ENCODE peak calls at places on chromosomes 6 and 20, in four cellular contexts. D, W, Q and M are unnamed samples.

GRCh38 chr6:140208286-140208685 is 833.8 kb upstream of the CITED2 start:
- DNase-seq in Q (no peak), D (no peak), W (no peak), M (no peak)

GRCh38 chr20:58289143-58289542 is 20.4 kb upstream of the RAB22A start:
- DNase-seq in Q (no peak), D (no peak), W (no peak), M (no peak)

GRCh38 chr6:138386897-138387296 is 9.2 kb downstream of the SMIM28 start:
- DNase-seq in Q (no peak), W (no peak), D (no peak), M (no peak)

GRCh38 chr20:50339196-50339901 is 148.7 kb downstream of the CEBPB start:
- DNase-seq in Q (peak), W (peak), D (peak), M (no peak)

GRCh38 chr20:46477225-46477624 is 36.1 kb downstream of the ZNF334 start:
- DNase-seq in W (no peak), D (no peak), Q (no peak), M (no peak)

GRCh38 chr20:2798095-2798805 is 2.2 kb downstream of the CPXM1 start:
- DNase-seq in Q (no peak), D (no peak), W (no peak), M (no peak)

GRCh38 chr20:20551409-20551808 is 161.0 kb downstream of the RALGAPA2 start:
- DNase-seq in W (no peak), Q (no peak), D (no peak), M (no peak)

GRCh38 chr6:80690611-80691090 is 584.2 kb downstream of the BCKDHB start:
- DNase-seq in D (peak), W (peak), Q (peak), M (no peak)

GRCh38 chr6:34284563-34285545 is 36.0 kb upstream of the SMIM29 start:
- DNase-seq in Q (peak), W (peak), D (peak), M (no peak)

GRCh38 chr6:56959938-56960337 is 5.0 kb downstream of the BEND6 start:
- DNase-seq in Q (peak), D (peak), W (peak), M (no peak)

GRCh38 chr6:70310063-70310694 is 7.3 kb upstream of the COL9A1 start:
- DNase-seq in D (peak), Q (no peak), W (peak), M (no peak)

GRCh38 chr6:144678844-144679243 is 393.7 kb downstream of the UTRN start:
- DNase-seq in D (peak), W (peak), Q (no peak), M (no peak)

GRCh38 chr6:132919028-132919427 is 104.7 kb downstream of the RPS12 start:
- DNase-seq in W (no peak), Q (no peak), D (no peak), M (no peak)

GRCh38 chr6:5302220-5302946 is 41.1 kb downstream of the FARS2 start:
- DNase-seq in D (no peak), W (no peak), Q (no peak), M (no peak)

GRCh38 chr6:90110971-90111370 is 185.7 kb downstream of the BACH2 start:
- DNase-seq in W (no peak), Q (no peak), D (no peak), M (no peak)